ENCODE peak calls at places on chromosomes 12 and 14, in six cellular contexts. U is occipital lobe; J is fibroblast of lung; Q is T-cell; L is hepatocyte; H is CD8-positive, alpha-beta memory T cell. A is an unnamed sample.
A peak's percentile ranks its signal among the peaks of the same experiment; 100 is the strongest.

GRCh38 chr12:77940011-77940423 is 109.3 kb downstream of the NAV3 start:
- DNase-seq in U (no peak), J (peak; percentile 93), Q (no peak), L (no peak), H (no peak), A (no peak)

GRCh38 chr14:70188292-70188607 is 501 bp downstream of the SLC8A3 start:
- DNase-seq in U (peak; percentile 27), J (peak; percentile 9), Q (no peak), L (no peak), H (no peak), A (no peak)

GRCh38 chr12:130351331-130351730 is 13.6 kb downstream of the PIWIL1 start:
- DNase-seq in U (no peak), J (no peak), Q (no peak), L (peak; percentile 62), H (no peak), A (no peak)

GRCh38 chr12:76588881-76589565 is 29.5 kb upstream of the OSBPL8 start:
- DNase-seq in U (no peak), J (peak; percentile 80), Q (no peak), L (peak; percentile 26), H (no peak), A (no peak)

GRCh38 chr14:74401504-74402241 is 24.3 kb downstream of the SYNDIG1L start:
- DNase-seq in U (no peak), J (no peak), Q (peak; percentile 55), L (peak; percentile 30), H (peak; percentile 86), A (peak; percentile 24)

GRCh38 chr14:98099527-98099926 is 1172.5 kb downstream of the BCL11B start:
- DNase-seq in U (no peak), J (peak; percentile 6), Q (no peak), L (no peak), H (no peak), A (no peak)

GRCh38 chr12:21631367-21631766 is 26.3 kb downstream of the LDHB start:
- DNase-seq in U (no peak), J (no peak), Q (no peak), L (no peak), H (no peak), A (no peak)

GRCh38 chr12:77407951-77408350 is 342.6 kb upstream of the E2F7 start:
- DNase-seq in U (no peak), J (peak; percentile 21), Q (no peak), L (no peak), H (no peak), A (no peak)

GRCh38 chr12:108447168-108447840 is 67.8 kb upstream of the FICD start:
- DNase-seq in U (no peak), J (no peak), Q (no peak), L (no peak), H (no peak), A (no peak)

GRCh38 chr12:66636771-66637170 is 42.1 kb downstream of the GRIP1 start:
- DNase-seq in U (peak; percentile 38), J (no peak), Q (no peak), L (peak; percentile 29), H (no peak), A (peak; percentile 55)

GRCh38 chr12:118334939-118335567 is 37.7 kb downstream of the TAOK3 start:
- DNase-seq in U (no peak), J (no peak), Q (no peak), L (no peak), H (no peak), A (no peak)

A was measured in caudate nucleus.